ENCODE peak calls at places on chromosomes 12 and 14, in five cellular contexts. Y is left ventricle myocardium inferior, A is NCI-H774, O is occipital lobe, G is RPMI7951. C is an unnamed sample.

GRCh38 chr12:49548822-49549648 is 10.2 kb downstream of the KCNH3 start:
- DNase-seq in Y (no peak), A (no peak), O (no peak), G (no peak), C (no peak)

GRCh38 chr12:71981149-71981548 is 42.5 kb downstream of the TPH2 start:
- DNase-seq in Y (no peak), A (no peak), O (no peak), G (no peak), C (no peak)

GRCh38 chr12:46574853-46575252 is 202.3 kb upstream of the SLC38A2 start:
- DNase-seq in Y (no peak), A (no peak), O (no peak), G (no peak), C (no peak)

GRCh38 chr12:104796475-104796862 is 161.6 kb downstream of the SLC41A2 start:
- DNase-seq in Y (no peak), A (no peak), O (no peak), G (no peak), C (no peak)

GRCh38 chr12:105574056-105574715 is 243.7 kb downstream of the C12orf75 start:
- DNase-seq in Y (no peak), A (no peak), O (no peak), G (peak), C (no peak)

GRCh38 chr14:99925471-99925870 is 132.3 kb downstream of the EML1 start:
- DNase-seq in Y (no peak), A (no peak), O (no peak), G (no peak), C (no peak)

GRCh38 chr14:85002846-85003245 is 527.1 kb upstream of the FLRT2 start:
- DNase-seq in Y (no peak), A (no peak), O (no peak), G (no peak), C (no peak)

GRCh38 chr12:123966596-123966995 is 6.0 kb downstream of the CCDC92 start:
- DNase-seq in Y (no peak), A (no peak), O (no peak), G (peak), C (no peak)

GRCh38 chr12:129961111-129961510 is 57.3 kb upstream of the TMEM132D start:
- DNase-seq in Y (no peak), A (no peak), O (no peak), G (peak), C (no peak)

GRCh38 chr12:82757611-82758010 is 70.9 kb downstream of the TMTC2 start:
- DNase-seq in Y (no peak), A (no peak), O (no peak), G (no peak), C (no peak)

GRCh38 chr12:78261901-78262300 is 431.2 kb downstream of the NAV3 start:
- DNase-seq in Y (no peak), A (no peak), O (no peak), G (no peak), C (no peak)

GRCh38 chr12:108337235-108338223 is 1.6 kb downstream of the CMKLR1 start:
- DNase-seq in Y (no peak), A (no peak), O (no peak), G (peak), C (peak)

GRCh38 chr14:91047174-91047753 is 13.2 kb downstream of the RPS6KA5 start:
- DNase-seq in Y (no peak), A (no peak), O (no peak), G (no peak), C (no peak)

GRCh38 chr12:116635487-116635886 is 76.3 kb downstream of the MAP1LC3B2 start:
- DNase-seq in Y (no peak), A (no peak), O (no peak), G (no peak), C (no peak)

GRCh38 chr12:106109168-106109910 is 29.4 kb downstream of the NUAK1 start:
- DNase-seq in Y (no peak), A (no peak), O (no peak), G (no peak), C (no peak)

GRCh38 chr12:47356129-47356622 is 276.4 kb upstream of the AMIGO2 start:
- DNase-seq in Y (no peak), A (no peak), O (no peak), G (no peak), C (no peak)

GRCh38 chr12:102905229-102905628 is 11.8 kb downstream of the PAH start:
- DNase-seq in Y (no peak), A (no peak), O (no peak), G (no peak), C (no peak)

GRCh38 chr12:25130741-25131188 is 64.2 kb downstream of the DNAI7 start:
- DNase-seq in Y (no peak), A (peak), O (no peak), G (peak), C (peak)

GRCh38 chr12:57875753-57876547 is 29.4 kb upstream of the CTDSP2 start:
- DNase-seq in Y (no peak), A (no peak), O (no peak), G (no peak), C (no peak)

GRCh38 chr12:112182499-112182898 is 57.1 kb downstream of the TRAFD1 start:
- DNase-seq in Y (no peak), A (peak), O (peak), G (peak), C (no peak)

GRCh38 chr14:95478818-95479217 is 37.6 kb downstream of the SYNE3 start:
- DNase-seq in Y (no peak), A (no peak), O (no peak), G (no peak), C (no peak)

GRCh38 chr12:47206450-47206830 is 126.7 kb upstream of the AMIGO2 start:
- DNase-seq in Y (no peak), A (no peak), O (no peak), G (no peak), C (no peak)

GRCh38 chr12:52895726-52896189 is 9.1 kb downstream of the KRT8 start:
- DNase-seq in Y (no peak), A (no peak), O (no peak), G (no peak), C (no peak)

GRCh38 chr14:91163316-91163715 is 49.4 kb downstream of the DGLUCY start:
- DNase-seq in Y (peak), A (no peak), O (peak), G (no peak), C (no peak)

GRCh38 chr14:58712357-58712756 is 74.6 kb downstream of the DACT1 start:
- DNase-seq in Y (no peak), A (no peak), O (no peak), G (peak), C (no peak)

GRCh38 chr14:59236195-59236594 is 47.7 kb downstream of the DAAM1 start:
- DNase-seq in Y (no peak), A (no peak), O (no peak), G (no peak), C (no peak)

GRCh38 chr12:2395352-2395977 is 342.7 kb downstream of the CACNA1C start:
- DNase-seq in Y (peak), A (peak), O (no peak), G (peak), C (peak)

GRCh38 chr14:60266021-60266937 is 17.3 kb downstream of the PPM1A start:
- DNase-seq in Y (no peak), A (no peak), O (no peak), G (peak), C (peak)

GRCh38 chr14:100535287-100536131 is 51.7 kb downstream of the BEGAIN start:
- DNase-seq in Y (peak), A (no peak), O (no peak), G (no peak), C (no peak)

GRCh38 chr12:121095544-121096198 is 37.0 kb upstream of the P2RX7 start:
- DNase-seq in Y (peak), A (peak), O (peak), G (peak), C (peak)

GRCh38 chr12:31431721-31432120 is 105.8 kb upstream of the SINHCAF start:
- DNase-seq in Y (no peak), A (no peak), O (no peak), G (no peak), C (peak)

GRCh38 chr12:23139026-23139425 is 514.1 kb downstream of the ETNK1 start:
- DNase-seq in Y (no peak), A (no peak), O (no peak), G (no peak), C (no peak)

GRCh38 chr12:75656210-75656609 is 144.8 kb upstream of the KRR1 start:
- DNase-seq in Y (no peak), A (no peak), O (no peak), G (no peak), C (no peak)

GRCh38 chr12:103924761-103925641 is 5.2 kb upstream of the HSP90B1 start:
- DNase-seq in Y (no peak), A (peak), O (no peak), G (peak), C (no peak)

GRCh38 chr14:90536092-90536491 is 139.3 kb downstream of the CALM1 start:
- DNase-seq in Y (peak), A (no peak), O (peak), G (no peak), C (no peak)

GRCh38 chr14:93905623-93906022 is 21.5 kb upstream of the FAM181A start:
- DNase-seq in Y (no peak), A (no peak), O (no peak), G (peak), C (peak)

GRCh38 chr12:88793091-88793490 is 212.8 kb upstream of the KITLG start:
- DNase-seq in Y (no peak), A (no peak), O (no peak), G (no peak), C (no peak)

GRCh38 chr14:105890474-105891220 is 364.3 kb downstream of the TMEM121 start:
- DNase-seq in Y (peak), A (no peak), O (no peak), G (no peak), C (no peak)

GRCh38 chr12:103786201-103786600 is 54.8 kb downstream of the NT5DC3 start:
- DNase-seq in Y (no peak), A (no peak), O (no peak), G (no peak), C (no peak)

C was measured in HepG2.